ENCODE peak calls at places on chromosomes 3 and 15, in six cellular contexts. One of them, this sample, is unnamed.

GRCh38 chr3:124837730-124838186 is 49.4 kb downstream of the ITGB5 start:
- DNase-seq in HL-60: no peak
- DNase-seq in foreskin fibroblast: peak
- DNase-seq in right atrium auricular region: peak
- DNase-seq in body of pancreas: peak
- DNase-seq in heart left ventricle: peak
- DNase-seq in this sample: no peak

GRCh38 chr3:194040501-194041273 is 95.3 kb upstream of the HES1 start:
- DNase-seq in HL-60: no peak
- DNase-seq in foreskin fibroblast: no peak
- DNase-seq in right atrium auricular region: no peak
- DNase-seq in body of pancreas: no peak
- DNase-seq in heart left ventricle: no peak
- DNase-seq in this sample: no peak

GRCh38 chr15:90892023-90892422 is 7.7 kb downstream of the FES start:
- DNase-seq in HL-60: no peak
- DNase-seq in foreskin fibroblast: no peak
- DNase-seq in right atrium auricular region: no peak
- DNase-seq in body of pancreas: no peak
- DNase-seq in heart left ventricle: no peak
- DNase-seq in this sample: peak

GRCh38 chr15:101542306-101543025 is 53.0 kb upstream of the PCSK6 start:
- DNase-seq in HL-60: no peak
- DNase-seq in foreskin fibroblast: no peak
- DNase-seq in right atrium auricular region: no peak
- DNase-seq in body of pancreas: no peak
- DNase-seq in heart left ventricle: peak
- DNase-seq in this sample: no peak

GRCh38 chr3:58222161-58222724 is 11.5 kb upstream of the DNASE1L3 start:
- DNase-seq in HL-60: no peak
- DNase-seq in foreskin fibroblast: no peak
- DNase-seq in right atrium auricular region: no peak
- DNase-seq in body of pancreas: no peak
- DNase-seq in heart left ventricle: no peak
- DNase-seq in this sample: no peak

GRCh38 chr3:23292432-23292831 is 89.3 kb downstream of the UBE2E2 start:
- DNase-seq in HL-60: no peak
- DNase-seq in foreskin fibroblast: no peak
- DNase-seq in right atrium auricular region: no peak
- DNase-seq in body of pancreas: no peak
- DNase-seq in heart left ventricle: no peak
- DNase-seq in this sample: no peak

GRCh38 chr3:14810795-14811661 is 7.7 kb upstream of the FGD5 start:
- DNase-seq in HL-60: no peak
- DNase-seq in foreskin fibroblast: no peak
- DNase-seq in right atrium auricular region: no peak
- DNase-seq in body of pancreas: no peak
- DNase-seq in heart left ventricle: no peak
- DNase-seq in this sample: no peak

GRCh38 chr3:38587548-38588131 is 61.8 kb downstream of the SCN5A start:
- DNase-seq in HL-60: no peak
- DNase-seq in foreskin fibroblast: no peak
- DNase-seq in right atrium auricular region: peak
- DNase-seq in body of pancreas: no peak
- DNase-seq in heart left ventricle: peak
- DNase-seq in this sample: peak

GRCh38 chr3:126721246-126721645 is 17.2 kb downstream of the CHCHD6 start:
- DNase-seq in HL-60: no peak
- DNase-seq in foreskin fibroblast: no peak
- DNase-seq in right atrium auricular region: no peak
- DNase-seq in body of pancreas: no peak
- DNase-seq in heart left ventricle: no peak
- DNase-seq in this sample: no peak

GRCh38 chr3:133927543-133928066 is 31.9 kb upstream of the RAB6B start:
- DNase-seq in HL-60: no peak
- DNase-seq in foreskin fibroblast: peak
- DNase-seq in right atrium auricular region: no peak
- DNase-seq in body of pancreas: peak
- DNase-seq in heart left ventricle: peak
- DNase-seq in this sample: no peak

GRCh38 chr3:28286595-28286994 is 45.2 kb downstream of the CMC1 start:
- DNase-seq in HL-60: peak
- DNase-seq in foreskin fibroblast: peak
- DNase-seq in right atrium auricular region: no peak
- DNase-seq in body of pancreas: no peak
- DNase-seq in heart left ventricle: no peak
- DNase-seq in this sample: no peak
- TF ChIP-seq CTCF in HL-60: peak
- TF ChIP-seq CTCF in foreskin fibroblast: peak
- TF ChIP-seq CTCF in right atrium auricular region: peak
- TF ChIP-seq CTCF in body of pancreas: peak
- TF ChIP-seq CTCF in heart left ventricle: peak
- TF ChIP-seq CTCF in this sample: peak

GRCh38 chr3:138270245-138270644 is 59.4 kb downstream of the NME9 start:
- DNase-seq in HL-60: no peak
- DNase-seq in foreskin fibroblast: no peak
- DNase-seq in right atrium auricular region: no peak
- DNase-seq in body of pancreas: no peak
- DNase-seq in heart left ventricle: no peak
- DNase-seq in this sample: no peak
- TF ChIP-seq CTCF in HL-60: no peak
- TF ChIP-seq CTCF in foreskin fibroblast: no peak
- TF ChIP-seq CTCF in right atrium auricular region: no peak
- TF ChIP-seq CTCF in body of pancreas: no peak
- TF ChIP-seq CTCF in heart left ventricle: no peak
- TF ChIP-seq CTCF in this sample: peak

DNA sequence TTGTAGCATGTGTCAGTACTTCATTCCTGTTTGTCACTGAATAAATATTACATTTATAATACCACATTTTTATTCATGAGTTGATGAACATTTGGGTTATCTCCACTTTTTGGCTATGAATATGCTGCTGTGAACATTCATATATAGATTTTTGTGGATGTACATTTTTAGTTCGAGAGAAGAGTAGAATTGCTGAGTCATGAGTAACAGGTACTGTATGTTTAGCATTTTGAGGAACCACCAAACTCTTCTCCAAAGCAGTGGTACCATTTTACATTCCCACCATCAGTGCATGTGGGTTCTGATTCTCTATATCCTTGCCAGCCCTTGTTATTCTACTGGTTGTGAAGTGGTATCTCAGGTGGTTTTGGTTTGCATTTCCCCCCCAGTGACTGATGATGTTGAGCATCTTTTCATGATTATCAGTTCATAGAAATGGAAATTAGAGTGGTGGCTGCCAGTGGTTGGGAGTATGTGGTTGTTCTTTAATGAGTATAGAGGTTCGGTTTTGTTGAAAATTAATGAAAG is 59.6 kb downstream of the CCDC66 start:
- DNase-seq in HL-60: no peak
- DNase-seq in foreskin fibroblast: no peak
- DNase-seq in right atrium auricular region: no peak
- DNase-seq in body of pancreas: no peak
- DNase-seq in heart left ventricle: no peak
- DNase-seq in this sample: no peak
- TF ChIP-seq CTCF in HL-60: no peak
- TF ChIP-seq CTCF in foreskin fibroblast: no peak
- TF ChIP-seq CTCF in right atrium auricular region: no peak
- TF ChIP-seq CTCF in body of pancreas: no peak
- TF ChIP-seq CTCF in heart left ventricle: no peak
- TF ChIP-seq CTCF in this sample: no peak

GRCh38 chr3:11846281-11847034 is at the start of gene TAMM41:
- DNase-seq in HL-60: peak
- DNase-seq in foreskin fibroblast: peak
- DNase-seq in right atrium auricular region: peak
- DNase-seq in body of pancreas: peak
- DNase-seq in heart left ventricle: peak
- DNase-seq in this sample: peak

GRCh38 chr3:11847035-11847394 is 330 bp upstream of the TAMM41 start:
- DNase-seq in HL-60: no peak
- DNase-seq in foreskin fibroblast: no peak
- DNase-seq in right atrium auricular region: no peak
- DNase-seq in body of pancreas: no peak
- DNase-seq in heart left ventricle: no peak
- DNase-seq in this sample: no peak

GRCh38 chr3:11847607-11848006 is 922 bp upstream of the TAMM41 start:
- DNase-seq in HL-60: no peak
- DNase-seq in foreskin fibroblast: no peak
- DNase-seq in right atrium auricular region: no peak
- DNase-seq in body of pancreas: no peak
- DNase-seq in heart left ventricle: no peak
- DNase-seq in this sample: no peak

GRCh38 chr3:11853450-11853849 is 6.8 kb upstream of the TAMM41 start:
- DNase-seq in HL-60: no peak
- DNase-seq in foreskin fibroblast: no peak
- DNase-seq in right atrium auricular region: no peak
- DNase-seq in body of pancreas: no peak
- DNase-seq in heart left ventricle: no peak
- DNase-seq in this sample: no peak

DNA sequence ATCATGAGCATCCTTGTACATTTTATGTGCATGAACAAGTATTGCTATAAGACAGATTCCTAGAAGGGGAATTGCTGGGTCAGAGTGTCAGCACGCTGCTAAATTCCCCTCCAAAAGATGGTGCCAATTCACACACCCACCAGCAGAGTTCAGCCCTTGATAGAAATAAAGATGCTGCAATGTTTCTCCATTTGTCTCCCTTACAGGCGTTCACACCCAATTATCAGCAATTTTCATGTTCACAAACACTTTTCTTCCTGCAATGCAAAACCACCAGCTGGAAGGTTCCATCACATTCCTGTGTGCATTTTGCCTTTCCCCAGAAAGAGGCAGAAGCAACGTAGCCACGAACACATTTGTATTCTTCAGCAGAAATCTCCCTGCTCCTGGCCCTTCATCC is 3.3 kb upstream of the TAMM41 start:
- DNase-seq in HL-60: no peak
- DNase-seq in foreskin fibroblast: no peak
- DNase-seq in right atrium auricular region: no peak
- DNase-seq in body of pancreas: no peak
- DNase-seq in heart left ventricle: no peak
- DNase-seq in this sample: no peak
- TF ChIP-seq CTCF in HL-60: no peak
- TF ChIP-seq CTCF in foreskin fibroblast: no peak
- TF ChIP-seq CTCF in right atrium auricular region: no peak
- TF ChIP-seq CTCF in body of pancreas: no peak
- TF ChIP-seq CTCF in heart left ventricle: no peak
- TF ChIP-seq CTCF in this sample: no peak

DNA sequence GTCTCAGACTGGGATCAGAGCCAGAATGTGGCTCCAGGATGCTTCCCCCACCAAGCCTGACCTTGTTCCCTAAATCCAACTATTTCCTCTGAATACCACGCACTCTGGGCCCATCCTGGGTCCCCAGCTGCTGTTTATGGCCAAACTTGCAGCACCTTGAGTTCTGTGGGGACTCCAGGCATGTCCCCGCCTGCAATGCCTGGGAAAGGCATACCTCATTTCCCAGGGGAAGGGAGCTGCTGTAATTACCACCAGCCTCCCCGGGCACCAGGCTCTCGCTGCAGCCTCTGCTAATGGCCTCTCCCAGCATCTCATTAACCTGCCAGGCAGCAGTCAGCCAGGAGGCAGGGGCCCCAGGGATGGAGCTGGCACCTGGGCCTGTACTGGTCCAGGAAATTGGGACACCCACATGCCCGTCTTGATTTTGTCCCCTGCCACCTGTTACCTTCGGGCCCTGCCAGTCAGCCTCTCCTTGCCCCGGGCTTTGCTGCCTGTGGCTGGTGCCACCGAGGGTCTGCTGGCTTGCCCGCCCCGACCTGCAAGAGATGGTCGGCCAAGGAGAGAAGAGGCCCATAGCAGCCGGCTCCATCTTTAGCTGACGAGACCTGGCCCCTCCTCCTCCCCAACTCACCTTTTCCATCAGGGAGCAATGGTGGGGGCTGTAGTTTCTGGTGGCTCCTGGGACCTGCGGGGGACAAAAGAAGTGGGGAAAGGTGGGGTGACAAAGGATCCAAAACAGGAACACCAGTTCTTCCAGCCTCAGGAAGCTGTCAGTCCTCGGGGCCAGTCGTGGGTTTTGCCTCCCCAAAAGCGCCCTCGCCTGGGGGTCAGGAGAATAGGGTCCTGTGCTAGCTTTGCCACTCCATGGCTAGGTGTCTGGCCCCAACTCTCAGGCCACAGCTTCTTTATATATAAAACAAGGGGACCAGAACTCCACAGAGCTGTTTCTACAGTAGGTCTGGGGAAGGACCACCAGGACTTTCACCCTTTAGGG is 4.3 kb downstream of the CCDC9B start:
- DNase-seq in HL-60: no peak
- DNase-seq in foreskin fibroblast: no peak
- DNase-seq in right atrium auricular region: no peak
- DNase-seq in body of pancreas: no peak
- DNase-seq in heart left ventricle: no peak
- DNase-seq in this sample: no peak
- TF ChIP-seq CTCF in HL-60: no peak
- TF ChIP-seq CTCF in foreskin fibroblast: no peak
- TF ChIP-seq CTCF in right atrium auricular region: peak
- TF ChIP-seq CTCF in body of pancreas: no peak
- TF ChIP-seq CTCF in heart left ventricle: no peak
- TF ChIP-seq CTCF in this sample: peak

GRCh38 chr3:162492446-162493081 is 996.0 kb downstream of the OTOL1 start:
- DNase-seq in HL-60: no peak
- DNase-seq in foreskin fibroblast: peak
- DNase-seq in right atrium auricular region: no peak
- DNase-seq in body of pancreas: no peak
- DNase-seq in heart left ventricle: no peak
- DNase-seq in this sample: no peak

GRCh38 chr3:162491957-162492356 is 995.3 kb downstream of the OTOL1 start:
- DNase-seq in HL-60: no peak
- DNase-seq in foreskin fibroblast: peak
- DNase-seq in right atrium auricular region: no peak
- DNase-seq in body of pancreas: no peak
- DNase-seq in heart left ventricle: no peak
- DNase-seq in this sample: no peak

GRCh38 chr3:162487138-162487537 is 990.5 kb downstream of the OTOL1 start:
- DNase-seq in HL-60: no peak
- DNase-seq in foreskin fibroblast: peak
- DNase-seq in right atrium auricular region: no peak
- DNase-seq in body of pancreas: no peak
- DNase-seq in heart left ventricle: no peak
- DNase-seq in this sample: no peak

DNA sequence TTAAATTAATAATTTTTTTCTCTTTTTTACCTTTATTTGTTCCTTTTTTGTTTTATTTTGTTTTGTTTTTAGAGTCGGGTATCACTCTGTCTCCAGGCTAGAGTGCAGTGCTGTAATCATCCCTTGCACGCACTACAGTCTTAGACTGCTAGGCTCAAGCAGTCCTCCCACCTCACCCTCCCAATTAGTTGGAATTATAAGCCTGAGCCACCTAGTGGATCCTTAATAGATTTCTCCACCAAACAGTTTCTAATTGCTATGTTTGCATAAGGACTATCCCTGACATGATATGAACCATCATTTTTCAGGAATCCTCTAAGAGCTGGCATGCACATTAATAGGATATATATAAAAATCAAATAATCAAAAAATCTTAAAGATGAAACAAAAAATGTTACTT is 993.2 kb downstream of the OTOL1 start:
- DNase-seq in HL-60: no peak
- DNase-seq in foreskin fibroblast: peak
- DNase-seq in right atrium auricular region: no peak
- DNase-seq in body of pancreas: no peak
- DNase-seq in heart left ventricle: no peak
- DNase-seq in this sample: no peak
- TF ChIP-seq CTCF in HL-60: no peak
- TF ChIP-seq CTCF in foreskin fibroblast: peak
- TF ChIP-seq CTCF in right atrium auricular region: no peak
- TF ChIP-seq CTCF in body of pancreas: no peak
- TF ChIP-seq CTCF in heart left ventricle: no peak
- TF ChIP-seq CTCF in this sample: peak